ENCODE peak calls at places on chromosomes 12 and 14, in six cellular contexts. X, W, J, B, Z and I are unnamed samples.

GRCh38 chr14:92460916-92461579 is 52.5 kb upstream of the RIN3 start:
- DNase-seq in J (no peak), B (no peak), W (peak; percentile 95), X (no peak), Z (peak; percentile 86), I (peak; percentile 82)

GRCh38 chr14:36660736-36661505 is 739 bp upstream of the PAX9 start:
- DNase-seq in J (no peak), Z (no peak), X (no peak), B (no peak), W (no peak), I (no peak)

GRCh38 chr12:15662303-15662980 is 126.7 kb downstream of the EPS8 start:
- DNase-seq in W (peak; percentile 48), X (peak; percentile 64), J (no peak), Z (peak; percentile 95), B (no peak), I (peak; percentile 96)

GRCh38 chr12:89372584-89373370 is 20.5 kb upstream of the DUSP6 start:
- DNase-seq in W (no peak), Z (no peak), X (no peak), B (no peak), J (no peak), I (no peak)

GRCh38 chr14:69719501-69719951 is 47.4 kb upstream of the SRSF5 start:
- DNase-seq in J (peak; percentile 94), W (peak; percentile 95), B (no peak), Z (peak; percentile 96), X (peak; percentile 63), I (peak; percentile 98)

GRCh38 chr12:10214131-10214876 is 1.6 kb downstream of the GABARAPL1 start:
- DNase-seq in Z (peak; percentile 86), X (no peak), W (peak; percentile 63), B (no peak), J (no peak), I (peak; percentile 72)

GRCh38 chr14:74891870-74892269 is 10.2 kb downstream of the DLST start:
- DNase-seq in W (no peak), B (no peak), X (no peak), J (no peak), Z (peak; percentile 63), I (peak; percentile 49)

GRCh38 chr14:77184396-77185092 is 2.9 kb downstream of the TMEM63C start:
- DNase-seq in X (no peak), J (no peak), W (no peak), B (no peak), Z (no peak), I (no peak)

GRCh38 chr12:66594688-66595087 is 84.2 kb downstream of the GRIP1 start:
- DNase-seq in W (no peak), B (no peak), J (no peak), Z (peak; percentile 21), X (no peak), I (no peak)

GRCh38 chr12:5510251-5510805 is 78.4 kb downstream of the NTF3 start:
- DNase-seq in J (no peak), W (no peak), B (no peak), X (no peak), Z (no peak), I (no peak)

GRCh38 chr14:80310950-80311349 is 99.6 kb upstream of the DIO2 start:
- DNase-seq in X (no peak), B (no peak), J (no peak), W (peak; percentile 25), Z (peak; percentile 31), I (peak; percentile 25)

GRCh38 chr12:63124778-63125177 is 26.2 kb downstream of the AVPR1A start:
- DNase-seq in B (no peak), W (no peak), X (no peak), Z (no peak), J (no peak), I (no peak)

GRCh38 chr12:46382974-46383653 is 10.5 kb upstream of the SLC38A2 start:
- DNase-seq in W (peak; percentile 99), X (peak; percentile 96), Z (peak; percentile 96), B (peak; percentile 77), J (peak; percentile 95), I (peak; percentile 97)

GRCh38 chr12:23810327-23810902 is 139.1 kb downstream of the SOX5 start:
- DNase-seq in X (no peak), B (no peak), Z (no peak), W (no peak), J (no peak), I (no peak)

GRCh38 chr12:51246254-51246853 is 7.7 kb downstream of the DAZAP2 start:
- DNase-seq in J (peak; percentile 94), X (no peak), W (peak; percentile 53), Z (peak; percentile 63), B (no peak), I (peak; percentile 68)

GRCh38 chr14:67674139-67674479 is 323 bp downstream of the VTI1B start:
- DNase-seq in X (no peak), B (peak; percentile 66), J (peak; percentile 69), W (peak; percentile 74), Z (peak; percentile 60), I (peak; percentile 45)

GRCh38 chr12:77943466-77943865 is 112.8 kb downstream of the NAV3 start:
- DNase-seq in X (peak; percentile 47), B (no peak), J (no peak), Z (peak; percentile 86), W (peak; percentile 73), I (peak; percentile 87)

GRCh38 chr12:52009081-52009751 is 2.5 kb downstream of the TAMALIN start:
- DNase-seq in B (no peak), Z (no peak), X (no peak), W (peak; percentile 32), J (no peak), I (no peak)

GRCh38 chr14:51080622-51081021 is 14.3 kb downstream of the TRIM9 start:
- DNase-seq in W (no peak), Z (no peak), X (no peak), J (no peak), B (no peak), I (no peak)

GRCh38 chr12:71000255-71000654 is 79.7 kb upstream of the PTPRR start:
- DNase-seq in Z (no peak), J (no peak), W (no peak), B (no peak), X (no peak), I (no peak)

GRCh38 chr14:22533739-22534359 is 55.2 kb downstream of the DAD1 start:
- DNase-seq in J (no peak), B (no peak), X (no peak), W (no peak), Z (no peak), I (no peak)

GRCh38 chr14:29016050-29016900 is 249.7 kb downstream of the FOXG1 start:
- DNase-seq in J (peak; percentile 67), B (no peak), Z (peak; percentile 40), W (peak; percentile 61), X (peak; percentile 4), I (peak; percentile 51)

GRCh38 chr14:36509056-36509917 is 10.7 kb downstream of the NKX2-1 start:
- DNase-seq in W (no peak), J (no peak), B (no peak), X (no peak), Z (no peak), I (no peak)

GRCh38 chr14:67579040-67579439 is 21.0 kb downstream of the PIGH start:
- DNase-seq in J (no peak), B (no peak), X (no peak), W (no peak), Z (no peak), I (no peak)

GRCh38 chr14:58823309-58823708 is 185.5 kb downstream of the DACT1 start:
- DNase-seq in W (no peak), J (no peak), X (no peak), Z (no peak), B (no peak), I (no peak)

GRCh38 chr14:77406718-77407117 is 16.6 kb downstream of the NOXRED1 start:
- DNase-seq in J (peak; percentile 57), X (no peak), B (no peak), Z (peak; percentile 50), W (no peak), I (peak; percentile 10)

GRCh38 chr12:14605401-14605989 is 37.8 kb upstream of the PLBD1 start:
- DNase-seq in Z (no peak), B (no peak), X (no peak), J (peak; percentile 32), W (no peak), I (no peak)

GRCh38 chr12:6183689-6184441 is 16.3 kb upstream of the CD9 start:
- DNase-seq in J (no peak), W (peak; percentile 82), Z (peak; percentile 76), X (no peak), B (no peak), I (peak; percentile 81)

GRCh38 chr12:125983784-125984510 is 918.7 kb downstream of the AACS start:
- DNase-seq in X (no peak), B (no peak), J (no peak), Z (peak; percentile 45), W (no peak), I (no peak)

GRCh38 chr14:68682166-68683103 is 110.4 kb downstream of the ZFP36L1 start:
- DNase-seq in W (peak; percentile 96), Z (peak; percentile 97), B (no peak), J (peak; percentile 99), X (peak; percentile 97), I (peak; percentile 95)

GRCh38 chr12:58919271-58920101 is 818 bp downstream of the LRIG3 start:
- DNase-seq in W (peak; percentile 74), J (no peak), Z (peak; percentile 68), X (no peak), B (peak; percentile 23), I (peak; percentile 58)

GRCh38 chr14:104892517-104893434 is 27.7 kb downstream of the CEP170B start:
- DNase-seq in X (no peak), B (no peak), Z (no peak), W (no peak), J (no peak), I (no peak)

GRCh38 chr12:105445261-105446015 is 114.9 kb downstream of the C12orf75 start:
- DNase-seq in Z (peak; percentile 90), X (no peak), W (peak; percentile 99), B (peak; percentile 25), J (no peak), I (peak; percentile 31)

GRCh38 chr14:103495854-103496253 is 26.8 kb downstream of the CKB start:
- DNase-seq in J (no peak), W (no peak), Z (no peak), B (no peak), X (no peak), I (no peak)

GRCh38 chr12:51533799-51534198 is 57.2 kb upstream of the SCN8A start:
- DNase-seq in X (no peak), B (no peak), J (no peak), W (peak; percentile 19), Z (peak; percentile 31), I (peak; percentile 36)

GRCh38 chr12:101686176-101686575 is 11.3 kb upstream of the CHPT1 start:
- DNase-seq in Z (no peak), J (no peak), B (no peak), W (no peak), X (no peak), I (no peak)

GRCh38 chr12:130563322-130563721 is 152.8 kb downstream of the RIMBP2 start:
- DNase-seq in J (no peak), X (no peak), W (no peak), Z (no peak), B (no peak), I (no peak)

GRCh38 chr12:12880537-12880936 is 10.8 kb upstream of the GPRC5A start:
- DNase-seq in B (no peak), J (no peak), Z (no peak), W (no peak), X (no peak), I (no peak)

GRCh38 chr14:50225067-50225973 is 6.1 kb downstream of the SOS2 start:
- DNase-seq in W (peak; percentile 81), B (no peak), Z (peak; percentile 90), X (peak; percentile 70), J (no peak), I (peak; percentile 87)

GRCh38 chr14:69538766-69539165 is 35.9 kb downstream of the CCDC177 start:
- DNase-seq in J (no peak), X (no peak), Z (no peak), W (no peak), B (no peak), I (no peak)